ENCODE peak calls at places on chromosomes 13 and 19, in five cellular contexts. B is occipital lobe; K is lung microvascular endothelial cell; F is NCI-H2081 treated with DMSO at 0.1 percent for 48 hours; A is CD8-positive, alpha-beta T cell. N is an unnamed sample.

GRCh38 chr19:49422407-49423277 is 599 bp downstream of the PTH2 start:
- DNase-seq in B (peak; percentile 8), K (peak; percentile 62), F (no peak), A (no peak), N (no peak)

GRCh38 chr19:1245468-1245867 is 2.9 kb upstream of the MIDN start:
- DNase-seq in B (no peak), K (no peak), F (no peak), A (no peak), N (no peak)

GRCh38 chr13:51435002-51435578 is 17.7 kb downstream of the INTS6 start:
- DNase-seq in B (no peak), K (peak; percentile 61), F (no peak), A (no peak), N (no peak)

GRCh38 chr13:24742294-24742693 is 21.7 kb upstream of the RNF17 start:
- DNase-seq in B (no peak), K (no peak), F (no peak), A (no peak), N (no peak)

GRCh38 chr19:11481777-11482383 is 1.0 kb upstream of the ELAVL3 start:
- DNase-seq in B (peak; percentile 98), K (peak; percentile 83), F (peak; percentile 69), A (peak; percentile 20), N (peak; percentile 53)

GRCh38 chr13:99085139-99085845 is 107.4 kb upstream of the DOCK9 start:
- DNase-seq in B (no peak), K (no peak), F (no peak), A (no peak), N (no peak)

GRCh38 chr19:54388001-54388802 is 23.5 kb upstream of the LAIR1 start:
- DNase-seq in B (no peak), K (no peak), F (no peak), A (no peak), N (peak; percentile 8)

GRCh38 chr13:95660981-95661581 is 15.9 kb upstream of the DNAJC3 start:
- DNase-seq in B (no peak), K (peak; percentile 69), F (no peak), A (no peak), N (no peak)

GRCh38 chr19:51749979-51750378 is 1.7 kb downstream of the FPR1 start:
- DNase-seq in B (no peak), K (no peak), F (no peak), A (no peak), N (no peak)

GRCh38 chr19:49073514-49074378 is 1.2 kb upstream of the KCNA7 start:
- DNase-seq in B (no peak), K (no peak), F (no peak), A (no peak), N (no peak)

GRCh38 chr13:109111141-109111540 is 481.7 kb downstream of the MYO16 start:
- DNase-seq in B (no peak), K (no peak), F (no peak), A (no peak), N (no peak)

GRCh38 chr19:46147791-46148288 is at the start of gene IGFL2:
- DNase-seq in B (no peak), K (no peak), F (no peak), A (no peak), N (no peak)

GRCh38 chr19:2055871-2056809 is 5.1 kb upstream of the MKNK2 start:
- DNase-seq in B (no peak), K (peak; percentile 70), F (no peak), A (no peak), N (no peak)

GRCh38 chr19:8607386-8607785 is 3.1 kb downstream of the ADAMTS10 start:
- DNase-seq in B (no peak), K (no peak), F (no peak), A (no peak), N (no peak)

GRCh38 chr19:54431255-54431838 is 16.1 kb downstream of the TTYH1 start:
- DNase-seq in B (no peak), K (peak; percentile 54), F (no peak), A (no peak), N (no peak)

GRCh38 chr13:99828114-99828513 is 143.5 kb downstream of the ZIC5 start:
- DNase-seq in B (no peak), K (no peak), F (no peak), A (no peak), N (no peak)

GRCh38 chr13:45626731-45627374 is 11.3 kb upstream of the ERICH6B start:
- DNase-seq in B (no peak), K (no peak), F (no peak), A (no peak), N (no peak)

GRCh38 chr13:73677041-73677589 is 457.1 kb downstream of the KLF12 start:
- DNase-seq in B (no peak), K (peak; percentile 33), F (no peak), A (no peak), N (peak; percentile 72)

GRCh38 chr13:111961236-111961635 is 105.7 kb upstream of the SOX1 start:
- DNase-seq in B (no peak), K (no peak), F (no peak), A (no peak), N (no peak)

GRCh38 chr13:73767747-73768315 is 366.4 kb downstream of the KLF12 start:
- DNase-seq in B (no peak), K (peak; percentile 38), F (no peak), A (no peak), N (no peak)

GRCh38 chr13:111664060-111664459 is 343.6 kb downstream of the TEX29 start:
- DNase-seq in B (peak; percentile 50), K (no peak), F (no peak), A (no peak), N (no peak)

GRCh38 chr19:48123907-48124675 is 13.5 kb upstream of the PLA2G4C start:
- DNase-seq in B (no peak), K (peak; percentile 75), F (no peak), A (no peak), N (peak; percentile 87)

N was measured in pulmonary artery endothelial cell.